ENCODE peak calls at places on chromosomes 1 and 21, in ten cellular contexts. G, X, K, N, R, O, V, U, F and B are unnamed samples. For H3K36me3, the result is how much of the 10 kb centered on the place peaks cover.

GRCh38 chr21:38806153-38806941 is 618 bp downstream of the ETS2 start:
- DNase-seq in G (no peak), X (peak), K (no peak), N (no peak), R (no peak), O (peak), V (peak), U (no peak), F (peak), B (peak)

GRCh38 chr1:112011231-112011630 is 21.8 kb upstream of the KCND3 start:
- DNase-seq in G (no peak), X (peak), K (peak), N (no peak), R (peak), O (no peak), V (no peak), U (no peak), F (no peak), B (no peak)

GRCh38 chr21:38326899-38327298 is 70.1 kb downstream of the KCNJ15 start:
- DNase-seq in G (no peak), X (no peak), K (no peak), N (no peak), R (no peak), O (no peak), V (no peak), U (no peak), F (no peak), B (no peak)

GRCh38 chr1:159823401-159823800 is 3.3 kb upstream of the SLAMF8 start:
- DNase-seq in G (no peak), X (no peak), K (no peak), N (no peak), R (no peak), O (no peak), V (no peak), U (no peak), F (no peak), B (no peak)

GRCh38 chr21:18493420-18493819 is 89.8 kb upstream of the TMPRSS15 start:
- DNase-seq in G (peak), X (no peak), K (peak), N (no peak), R (no peak), O (no peak), V (no peak), U (no peak), F (no peak), B (no peak)

GRCh38 chr1:153651771-153652170 is 6.7 kb upstream of the SNAPIN start:
- DNase-seq in G (no peak), X (no peak), K (no peak), N (no peak), R (no peak), O (no peak), V (no peak), U (no peak), F (no peak), B (no peak)

GRCh38 chr1:199302554-199302953 is 663.7 kb downstream of the PTPRC start:
- DNase-seq in G (no peak), X (no peak), K (peak), N (no peak), R (peak), O (no peak), V (no peak), U (no peak), F (no peak), B (no peak)

GRCh38 chr1:56060901-56061300 is 518.5 kb downstream of the PLPP3 start:
- DNase-seq in G (no peak), X (peak), K (no peak), N (no peak), R (peak), O (no peak), V (no peak), U (no peak), F (no peak), B (no peak)

GRCh38 chr1:200351826-200352549 is 57.8 kb downstream of the ZNF281 start:
- DNase-seq in G (no peak), X (no peak), K (no peak), N (no peak), R (peak), O (no peak), V (no peak), U (no peak), F (no peak), B (no peak)

GRCh38 chr21:37917612-37918011 is 1.4 kb upstream of the KCNJ6 start:
- DNase-seq in G (no peak), X (no peak), K (peak), N (no peak), R (peak), O (no peak), V (no peak), U (no peak), F (no peak), B (no peak)

GRCh38 chr1:47023268-47024137 is at the start of gene CYP4X1:
- DNase-seq in G (peak), X (peak), K (no peak), N (no peak), R (no peak), O (no peak), V (no peak), U (no peak), F (no peak), B (peak)

GRCh38 chr1:210407207-210407886 is 78.6 kb downstream of the HHAT start:
- DNase-seq in G (peak), X (peak), K (peak), N (peak), R (peak), O (peak), V (peak), U (peak), F (peak), B (peak)

GRCh38 chr1:6785721-6786505 is 659 bp downstream of the CAMTA1 start:
- DNase-seq in G (no peak), X (peak), K (peak), N (no peak), R (peak), O (peak), V (peak), U (peak), F (peak), B (peak)

GRCh38 chr21:38438476-38438893 is 59.8 kb downstream of the ERG start:
- DNase-seq in G (no peak), X (no peak), K (peak), N (no peak), R (peak), O (peak), V (no peak), U (no peak), F (no peak), B (peak)

GRCh38 chr1:93577536-93578432 is 103.9 kb downstream of the BCAR3 start:
- DNase-seq in G (no peak), X (no peak), K (no peak), N (no peak), R (no peak), O (no peak), V (no peak), U (no peak), F (no peak), B (no peak)

GRCh38 chr1:37257646-37258045 is 216.7 kb upstream of the ZC3H12A start:
- DNase-seq in G (no peak), X (no peak), K (no peak), N (no peak), R (no peak), O (no peak), V (no peak), U (no peak), F (no peak), B (no peak)

GRCh38 chr1:226643701-226644540 is 95.2 kb downstream of the ITPKB start:
- DNase-seq in G (no peak), X (no peak), K (no peak), N (no peak), R (no peak), O (peak), V (no peak), U (peak), F (peak), B (peak)

GRCh38 chr1:178263341-178263740 is 169.4 kb downstream of the RASAL2 start:
- DNase-seq in G (no peak), X (no peak), K (no peak), N (no peak), R (peak), O (no peak), V (no peak), U (no peak), F (no peak), B (no peak)

GRCh38 chr1:63255153-63255552 is 67.2 kb upstream of the FOXD3 start:
- DNase-seq in G (no peak), X (no peak), K (no peak), N (no peak), R (no peak), O (no peak), V (no peak), U (no peak), F (no peak), B (no peak)

GRCh38 chr1:7199077-7199779 is 414.0 kb downstream of the CAMTA1 start:
- DNase-seq in G (no peak), X (no peak), K (no peak), N (no peak), R (no peak), O (no peak), V (no peak), U (no peak), F (no peak), B (no peak)

GRCh38 chr1:226748306-226748705 is 9.2 kb upstream of the ITPKB start:
- DNase-seq in G (no peak), X (no peak), K (no peak), N (no peak), R (no peak), O (no peak), V (no peak), U (no peak), F (no peak), B (no peak)

GRCh38 chr1:203519053-203519770 is 25.3 kb downstream of the OPTC start:
- DNase-seq in G (peak), X (no peak), K (no peak), N (no peak), R (no peak), O (no peak), V (no peak), U (no peak), F (no peak), B (no peak)

GRCh38 chr1:82978461-82979324 is 1020.2 kb downstream of the TTLL7 start:
- DNase-seq in G (peak), X (no peak), K (peak), N (no peak), R (no peak), O (no peak), V (no peak), U (no peak), F (no peak), B (no peak)

GRCh38 chr1:17688217-17688810 is 66.8 kb upstream of the ACTL8 start:
- DNase-seq in G (no peak), X (no peak), K (no peak), N (no peak), R (no peak), O (no peak), V (no peak), U (no peak), F (no peak), B (no peak)

GRCh38 chr1:198465201-198466144 is 75.0 kb downstream of the ATP6V1G3 start:
- DNase-seq in G (peak), X (no peak), K (peak), N (peak), R (peak), O (no peak), V (no peak), U (no peak), F (no peak), B (no peak)

GRCh38 chr21:31593161-31593560 is 66.3 kb upstream of the SOD1 start:
- DNase-seq in G (no peak), X (no peak), K (no peak), N (no peak), R (no peak), O (no peak), V (no peak), U (no peak), F (no peak), B (no peak)

GRCh38 chr1:232626452-232626851 is 3.5 kb downstream of the SIPA1L2 start:
- DNase-seq in G (no peak), X (no peak), K (no peak), N (no peak), R (peak), O (no peak), V (no peak), U (no peak), F (no peak), B (no peak)

GRCh38 chr21:44802396-44803153 is 955 bp upstream of the UBE2G2 start:
- DNase-seq in G (no peak), X (no peak), K (peak), N (no peak), R (no peak), O (no peak), V (no peak), U (no peak), F (no peak), B (no peak)

GRCh38 chr1:19344372-19344810 is 32.3 kb downstream of the SLC66A1 start:
- DNase-seq in G (peak), X (peak), K (peak), N (no peak), R (peak), O (peak), V (peak), U (peak), F (peak), B (peak)

GRCh38 chr1:168621356-168621755 is 45.0 kb downstream of the XCL1 start:
- DNase-seq in G (peak), X (no peak), K (no peak), N (no peak), R (no peak), O (no peak), V (no peak), U (no peak), F (no peak), B (no peak)

GRCh38 chr1:170273556-170274501 is 128.1 kb downstream of the NTMT2 start:
- DNase-seq in G (no peak), X (no peak), K (no peak), N (no peak), R (no peak), O (no peak), V (no peak), U (no peak), F (no peak), B (no peak)

GRCh38 chr21:36403713-36404112 is 18.5 kb downstream of the CHAF1B start:
- DNase-seq in G (no peak), X (no peak), K (no peak), N (no peak), R (no peak), O (no peak), V (no peak), U (no peak), F (no peak), B (no peak)

GRCh38 chr1:14190508-14190907 is 408.0 kb upstream of the KAZN start:
- DNase-seq in G (no peak), X (no peak), K (peak), N (no peak), R (no peak), O (no peak), V (no peak), U (no peak), F (no peak), B (peak)

GRCh38 chr1:16101618-16102017 is 28.2 kb upstream of the FAM131C start:
- DNase-seq in G (no peak), X (no peak), K (no peak), N (no peak), R (no peak), O (no peak), V (no peak), U (no peak), F (no peak), B (peak)

GRCh38 chr1:160550572-160551034 is 27.5 kb upstream of the SLAMF6 start:
- DNase-seq in G (no peak), X (no peak), K (no peak), N (no peak), R (no peak), O (no peak), V (no peak), U (peak), F (no peak), B (no peak)

DNA sequence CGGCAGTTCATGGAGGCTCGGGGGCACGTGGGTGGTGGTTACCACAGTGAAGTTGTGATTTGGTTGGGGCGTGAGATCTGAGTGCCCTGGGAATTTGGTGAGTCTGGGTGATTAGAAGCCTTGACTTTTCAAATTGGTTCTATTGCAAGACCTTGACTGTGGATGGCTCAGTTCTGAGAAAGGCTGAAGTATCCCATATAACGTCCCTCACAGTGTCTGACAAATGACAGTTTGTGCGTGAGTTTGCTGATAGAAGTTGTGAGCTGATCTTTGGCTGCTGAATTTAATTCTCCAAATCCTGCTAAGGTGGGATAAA is 549 bp downstream of the MSH4 start:
- DNase-seq in G (no peak), X (no peak), K (no peak), N (no peak), R (no peak), O (no peak), V (no peak), U (no peak), F (no peak), B (no peak)
- H3K4me3 ChIP-seq in G (no peak), X (no peak), K (no peak), N (no peak), R (no peak), O (no peak), V (no peak), U (no peak), F (no peak), B (no peak)

DNA sequence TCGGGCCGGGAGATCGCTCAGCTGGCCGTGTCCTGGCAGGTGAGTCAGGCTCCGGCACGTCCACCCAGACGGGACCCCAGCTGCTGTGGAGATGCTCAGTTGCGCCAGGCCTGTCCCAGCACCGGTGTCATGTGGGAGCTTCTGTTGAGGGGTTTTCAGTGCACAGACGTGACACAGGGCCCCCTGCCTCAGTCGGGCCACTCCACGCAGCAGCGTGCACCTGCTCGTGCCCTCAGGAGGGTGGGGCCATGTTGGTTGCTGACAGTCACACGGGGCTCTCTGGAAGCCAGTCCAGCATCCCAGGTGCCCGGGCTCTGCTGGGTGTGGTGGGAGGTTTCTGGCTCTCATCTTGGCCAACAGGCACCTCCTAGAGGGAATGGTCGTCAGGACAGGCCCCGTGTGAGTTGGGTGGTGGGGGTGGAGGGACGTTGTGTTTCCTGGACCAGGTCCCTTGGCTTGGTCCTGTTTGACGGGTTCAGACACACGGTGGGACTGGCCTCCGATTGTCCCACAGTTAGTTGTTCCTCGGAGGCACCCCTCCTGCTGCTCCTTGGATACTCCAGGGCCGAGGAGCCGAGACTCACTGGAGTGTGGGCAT is 19.2 kb downstream of the ATAD3B start:
- DNase-seq in G (no peak), X (no peak), K (no peak), N (no peak), R (no peak), O (no peak), V (no peak), U (no peak), F (no peak), B (peak)
- H3K36me3 ChIP-seq in G (half or more), X (under half), K (half or more), N (under half), R (half or more), O (under half), V (under half), U (half or more), F (under half), B (under half)

DNA sequence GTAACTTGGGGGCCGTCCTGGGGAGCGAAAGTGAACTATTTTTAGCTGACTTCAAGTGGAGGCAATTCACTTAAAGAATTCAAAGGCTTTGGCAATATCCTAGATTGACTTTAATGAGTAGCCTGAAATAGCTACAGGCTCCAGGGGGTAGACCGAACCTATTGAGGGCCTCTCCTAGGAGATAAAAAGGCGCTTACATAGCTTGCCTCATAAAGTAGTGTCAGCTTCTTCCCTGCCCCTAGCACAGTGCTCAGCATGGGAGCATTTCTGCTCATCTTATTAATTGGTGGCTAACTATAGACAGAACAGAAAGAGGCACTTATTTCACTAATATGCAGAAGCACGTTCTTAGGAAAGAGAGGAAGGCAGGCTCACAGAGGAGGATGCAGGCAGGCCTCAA is 12.3 kb upstream of the CTNNBIP1 start:
- DNase-seq in G (no peak), X (no peak), K (no peak), N (no peak), R (no peak), O (no peak), V (no peak), U (no peak), F (no peak), B (no peak)
- H3K4me3 ChIP-seq in G (no peak), X (no peak), K (no peak), N (no peak), R (no peak), O (no peak), V (no peak), U (no peak), F (no peak), B (no peak)

GRCh38 chr1:183553769-183554168 is 36.5 kb downstream of the NCF2 start:
- DNase-seq in G (no peak), X (no peak), K (no peak), N (no peak), R (no peak), O (no peak), V (no peak), U (no peak), F (no peak), B (no peak)
- H3K36me3 ChIP-seq in G (half or more), X (under half), K (under half), N (under half), R (under half), O (under half), V (under half), U (half or more), F (half or more), B (under half)

GRCh38 chr1:116805398-116805797 is 51.2 kb downstream of the CD2 start:
- DNase-seq in G (no peak), X (no peak), K (no peak), N (no peak), R (no peak), O (no peak), V (no peak), U (no peak), F (no peak), B (no peak)

GRCh38 chr1:116806671-116807070 is 52.4 kb downstream of the CD2 start:
- DNase-seq in G (no peak), X (no peak), K (no peak), N (no peak), R (no peak), O (no peak), V (no peak), U (no peak), F (no peak), B (no peak)

GRCh38 chr1:116804736-116805135 is 50.5 kb downstream of the CD2 start:
- DNase-seq in G (no peak), X (no peak), K (no peak), N (no peak), R (no peak), O (no peak), V (no peak), U (no peak), F (no peak), B (no peak)

GRCh38 chr1:116807394-116807793 is 53.2 kb downstream of the CD2 start:
- DNase-seq in G (no peak), X (no peak), K (no peak), N (no peak), R (no peak), O (no peak), V (no peak), U (no peak), F (no peak), B (no peak)

DNA sequence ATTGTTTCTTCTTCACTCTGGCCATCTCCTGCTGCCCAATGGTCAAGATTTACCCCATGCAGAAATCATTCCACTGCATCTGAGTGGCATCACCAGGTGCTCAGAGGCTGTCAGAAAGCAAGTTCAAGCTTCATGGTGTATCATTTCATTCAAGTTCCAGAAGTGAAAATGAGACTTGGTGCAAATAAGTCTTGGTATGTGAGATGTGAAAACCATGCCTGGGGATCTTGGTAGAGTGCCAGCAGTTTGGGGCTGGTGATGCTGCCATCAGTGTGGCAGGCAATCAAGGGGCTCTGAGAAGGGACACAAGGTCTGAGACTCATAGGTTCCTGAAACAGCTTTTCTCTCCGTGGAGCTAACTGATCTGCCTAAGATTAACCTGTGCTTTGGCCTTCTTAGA is 52.0 kb downstream of the CD2 start:
- DNase-seq in G (no peak), X (no peak), K (no peak), N (no peak), R (no peak), O (no peak), V (peak), U (no peak), F (no peak), B (no peak)
- H3K4me3 ChIP-seq in G (no peak), X (no peak), K (no peak), N (no peak), R (no peak), O (no peak), V (no peak), U (no peak), F (peak), B (no peak)

DNA sequence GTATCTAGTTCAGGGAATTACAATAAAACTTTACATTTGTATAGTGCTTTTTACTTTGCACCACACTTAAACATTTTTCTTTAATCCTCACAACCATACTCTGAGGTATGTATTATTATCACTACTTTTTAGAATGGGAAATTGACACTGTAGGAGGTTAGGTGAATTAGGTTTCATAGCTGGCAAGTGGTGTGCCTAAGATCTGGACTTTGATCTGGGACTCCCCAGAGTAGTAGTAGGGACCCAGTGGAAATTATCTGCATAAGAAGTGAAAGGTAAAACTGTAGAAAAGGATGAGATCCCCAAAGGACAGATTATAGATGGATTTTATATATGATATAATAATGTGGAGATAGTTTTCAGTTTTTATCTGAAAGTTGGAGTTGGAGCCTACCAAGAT is 85.6 kb downstream of the PPP1R12B start:
- DNase-seq in G (no peak), X (no peak), K (no peak), N (no peak), R (no peak), O (no peak), V (no peak), U (no peak), F (no peak), B (no peak)
- H3K36me3 ChIP-seq in G (under half), X (under half), K (under half), N (under half), R (under half), O (under half), V (under half), U (half or more), F (half or more), B (under half)